ENCODE peak calls at places on chromosomes 4 and X, in eight cellular contexts. A, M, G, J, I, C, F and D are unnamed samples.

GRCh38 chr4:63728480-63729177 is 680.6 kb downstream of the TECRL start:
- DNase-seq in A (no peak), M (no peak), G (no peak), J (no peak), I (no peak), C (no peak), F (no peak), D (no peak)

GRCh38 chr4:244471-244870 is 60.8 kb downstream of the ZNF732 start:
- DNase-seq in A (no peak), M (peak), G (peak), J (no peak), I (peak), C (no peak), F (no peak), D (no peak)

GRCh38 chr4:167897116-167897515 is 195.2 kb upstream of the ANXA10 start:
- DNase-seq in A (peak), M (peak), G (no peak), J (peak), I (no peak), C (no peak), F (no peak), D (no peak)

GRCh38 chr4:165207016-165207430 is 338 bp upstream of the KLHL2 start:
- DNase-seq in A (peak), M (no peak), G (peak), J (no peak), I (no peak), C (no peak), F (no peak), D (no peak)

GRCh38 chr4:152348670-152349069 is 187.2 kb downstream of the FBXW7 start:
- DNase-seq in A (no peak), M (no peak), G (no peak), J (no peak), I (no peak), C (no peak), F (no peak), D (no peak)

GRCh38 chr4:2867758-2868491 is 24.3 kb downstream of the ADD1 start:
- DNase-seq in A (no peak), M (peak), G (no peak), J (no peak), I (no peak), C (peak), F (no peak), D (peak)

GRCh38 chr4:108172780-108173598 is 4.3 kb upstream of the LEF1 start:
- DNase-seq in A (no peak), M (peak), G (peak), J (peak), I (peak), C (peak), F (peak), D (no peak)

GRCh38 chr4:86108834-86109233 is 251.0 kb downstream of the MAPK10 start:
- DNase-seq in A (no peak), M (no peak), G (no peak), J (no peak), I (no peak), C (no peak), F (no peak), D (no peak)

GRCh38 chr4:6178757-6179156 is 21.6 kb downstream of the JAKMIP1 start:
- DNase-seq in A (no peak), M (peak), G (no peak), J (no peak), I (no peak), C (no peak), F (no peak), D (no peak)

GRCh38 chrX:137479394-137479793 is 86.5 kb upstream of the ZIC3 start:
- DNase-seq in A (no peak), M (no peak), G (no peak), J (no peak), I (no peak), C (no peak), F (no peak), D (no peak)